ENCODE peak calls at places on chromosomes 7 and 10, in four cellular contexts. W is stimulated activated CD4-positive, alpha-beta T cell treated with anti-CD3 and anti-CD28 coated beads, Interleukin-2, amount 100 ng/mL, for 4 hours; I is GM13977; R is amniotic stem cell. D is an unnamed sample.

GRCh38 chr10:6769704-6770417 is 189.8 kb upstream of the PRKCQ start:
- DNase-seq in I (no peak), W (no peak), R (no peak), D (no peak)

GRCh38 chr10:29256019-29256418 is 32.9 kb upstream of the LYZL1 start:
- DNase-seq in R (no peak), W (no peak), I (no peak), D (no peak)

GRCh38 chr10:6607778-6608177 is 27.7 kb upstream of the PRKCQ start:
- DNase-seq in I (no peak), R (no peak), W (no peak), D (no peak)

GRCh38 chr10:123301077-123301875 is 147.1 kb downstream of the BUB3 start:
- DNase-seq in I (no peak), W (no peak), R (no peak), D (peak)

GRCh38 chr10:3625959-3626751 is 158.9 kb downstream of the KLF6 start:
- DNase-seq in R (no peak), I (no peak), W (no peak), D (no peak)

GRCh38 chr10:11882646-11883375 is 59.7 kb downstream of the PROSER2 start:
- DNase-seq in I (no peak), R (no peak), W (no peak), D (no peak)

GRCh38 chr10:43892062-43892765 is 243.5 kb upstream of the ZNF32 start:
- DNase-seq in R (no peak), W (no peak), I (no peak), D (no peak)

GRCh38 chr7:108114117-108114841 is 15.9 kb downstream of the LAMB4 start:
- DNase-seq in W (no peak), I (no peak), R (no peak), D (peak)

GRCh38 chr7:112723416-112723815 is 66.8 kb downstream of the TMEM168 start:
- DNase-seq in I (no peak), R (no peak), W (no peak), D (peak)

GRCh38 chr10:76902949-76903348 is 734.7 kb downstream of the KCNMA1 start:
- DNase-seq in R (no peak), I (no peak), W (no peak), D (peak)

GRCh38 chr7:30921540-30921930 is 9.9 kb downstream of the AQP1 start:
- DNase-seq in W (no peak), R (no peak), I (no peak), D (no peak)

GRCh38 chr10:11476035-11476434 is 135.4 kb downstream of the USP6NL start:
- DNase-seq in W (no peak), I (no peak), R (no peak), D (no peak)

GRCh38 chr7:121273467-121274167 is 55.2 kb upstream of the WNT16 start:
- DNase-seq in I (no peak), R (no peak), W (no peak), D (no peak)

GRCh38 chr10:29598861-29599311 is 35.9 kb downstream of the SVIL start:
- DNase-seq in W (no peak), I (no peak), R (peak), D (no peak)

GRCh38 chr10:30433286-30433778 is 652 bp upstream of the MAP3K8 start:
- DNase-seq in I (no peak), R (peak), W (no peak), D (peak)

GRCh38 chr10:73838008-73838567 is 26.7 kb upstream of the NDST2 start:
- DNase-seq in I (no peak), W (no peak), R (no peak), D (no peak)

GRCh38 chr7:30321089-30321991 is 36.9 kb downstream of the ZNRF2 start:
- DNase-seq in I (no peak), R (no peak), W (no peak), D (no peak)

GRCh38 chr7:101173752-101174244 is 6.3 kb downstream of the NAT16 start:
- DNase-seq in R (no peak), I (peak), W (no peak), D (peak)

GRCh38 chr10:70893227-70894006 is 5.1 kb upstream of the PCBD1 start:
- DNase-seq in R (no peak), W (no peak), I (no peak), D (no peak)

GRCh38 chr7:149764481-149765398 is 8.6 kb downstream of the ZNF467 start:
- DNase-seq in R (no peak), I (no peak), W (no peak), D (no peak)

GRCh38 chr7:47181609-47182264 is 400.2 kb downstream of the TNS3 start:
- DNase-seq in R (no peak), I (no peak), W (no peak), D (no peak)

GRCh38 chr10:1256139-1256720 is 200.0 kb downstream of the WDR37 start:
- DNase-seq in W (no peak), I (no peak), R (no peak), D (no peak)

GRCh38 chr7:54712777-54713176 is 46.2 kb downstream of the SEC61G start:
- DNase-seq in I (no peak), W (no peak), R (no peak), D (no peak)

GRCh38 chr7:20330797-20331230 is at the start of gene ITGB8:
- DNase-seq in W (no peak), R (no peak), I (peak), D (peak)

GRCh38 chr7:35261476-35262285 is 7.8 kb upstream of the TBX20 start:
- DNase-seq in I (no peak), R (no peak), W (no peak), D (peak)

GRCh38 chr10:97028126-97028831 is 157.5 kb downstream of the SLIT1 start:
- DNase-seq in W (no peak), R (no peak), I (no peak), D (peak)

GRCh38 chr10:11299125-11299524 is 281.5 kb downstream of the CELF2 start:
- DNase-seq in I (no peak), R (no peak), W (no peak), D (no peak)